ENCODE peak calls at places on chromosomes 4 and X, in nine cellular contexts. S is cerebellum, X is tibial artery, V is cardiac septum, Q is GM04504, P is AG08395, N is Daoy, M is AG04450, E is NCI-H524. C is an unnamed sample.
A peak's percentile ranks its signal among the peaks of the same experiment; 100 is the strongest.

GRCh38 chrX:155242300-155242699 is 22.0 kb downstream of the RAB39B start:
- DNase-seq in S (no peak), X (no peak), V (no peak), Q (no peak), P (no peak), N (no peak), M (no peak), E (no peak), C (no peak)

GRCh38 chrX:20432048-20432447 is 165.3 kb upstream of the RPS6KA3 start:
- DNase-seq in S (no peak), X (no peak), V (no peak), Q (no peak), P (peak; percentile 33), N (no peak), M (no peak), E (no peak), C (no peak)

GRCh38 chrX:9149831-9150230 is 115.9 kb upstream of the FAM9B start:
- DNase-seq in S (no peak), X (no peak), V (no peak), Q (no peak), P (no peak), N (no peak), M (no peak), E (no peak), C (no peak)

GRCh38 chr4:148399004-148399403 is 43.2 kb downstream of the NR3C2 start:
- DNase-seq in S (no peak), X (no peak), V (no peak), Q (no peak), P (no peak), N (no peak), M (no peak), E (no peak), C (no peak)

GRCh38 chrX:10104958-10105658 is 51.7 kb upstream of the CLCN4 start:
- DNase-seq in S (no peak), X (peak; percentile 67), V (peak; percentile 46), Q (no peak), P (no peak), N (no peak), M (no peak), E (no peak), C (no peak)

GRCh38 chr4:7034262-7035081 is 8.7 kb upstream of the TADA2B start:
- DNase-seq in S (no peak), X (no peak), V (no peak), Q (peak; percentile 24), P (peak; percentile 76), N (peak; percentile 29), M (no peak), E (no peak), C (peak; percentile 25)

GRCh38 chrX:68732906-68733493 is 85.5 kb downstream of the STARD8 start:
- DNase-seq in S (no peak), X (peak; percentile 71), V (peak; percentile 79), Q (peak; percentile 21), P (peak; percentile 68), N (peak; percentile 53), M (no peak), E (peak; percentile 41), C (no peak)

GRCh38 chr4:8451440-8452182 is 11.0 kb downstream of the TRMT44 start:
- DNase-seq in S (no peak), X (no peak), V (no peak), Q (no peak), P (no peak), N (no peak), M (no peak), E (no peak), C (no peak)

GRCh38 chr4:91280551-91281290 is 1023.0 kb upstream of the GRID2 start:
- DNase-seq in S (no peak), X (no peak), V (no peak), Q (no peak), P (no peak), N (no peak), M (no peak), E (no peak), C (no peak)

GRCh38 chr4:102598759-102599379 is 97.7 kb downstream of the NFKB1 start:
- DNase-seq in S (no peak), X (no peak), V (no peak), Q (no peak), P (no peak), N (no peak), M (no peak), E (no peak), C (no peak)

GRCh38 chrX:70168238-70169188 is 8.8 kb upstream of the DGAT2L6 start:
- DNase-seq in S (no peak), X (no peak), V (no peak), Q (peak; percentile 22), P (peak; percentile 70), N (peak; percentile 76), M (peak; percentile 43), E (no peak), C (peak; percentile 14)

GRCh38 chrX:90883479-90883878 is 551.2 kb upstream of the PABPC5 start:
- DNase-seq in S (no peak), X (no peak), V (no peak), Q (no peak), P (no peak), N (no peak), M (no peak), E (no peak), C (no peak)

C was measured in GM04503.